ENCODE peak calls at places on chromosomes 16 and 17, in seven cellular contexts. S, G, I, V, U, W and F are unnamed samples.
A peak's percentile ranks its signal among the peaks of the same experiment; 100 is the strongest.

GRCh38 chr16:85211247-85211910 is 99.1 kb upstream of the CIBAR2 start:
- DNase-seq in S (no peak), G (no peak), I (no peak), V (no peak), U (no peak), W (no peak), F (no peak)

GRCh38 chr17:46158323-46159296 is 34.6 kb downstream of the KANSL1 start:
- DNase-seq in S (no peak), G (no peak), I (no peak), V (peak; percentile 22), U (no peak), W (no peak), F (no peak)

GRCh38 chr17:28112199-28112995 is 69.9 kb downstream of the NLK start:
- DNase-seq in S (no peak), G (no peak), I (no peak), V (no peak), U (no peak), W (peak; percentile 26), F (no peak)

GRCh38 chr16:79007614-79008013 is 592.9 kb downstream of the MAF start:
- DNase-seq in S (no peak), G (no peak), I (no peak), V (no peak), U (no peak), W (no peak), F (no peak)

GRCh38 chr17:4074831-4075495 is 67.9 kb downstream of the ZZEF1 start:
- DNase-seq in S (peak; percentile 62), G (no peak), I (no peak), V (peak; percentile 53), U (no peak), W (peak; percentile 15), F (no peak)

GRCh38 chr16:57341441-57342303 is 16.9 kb upstream of the CCL22 start:
- DNase-seq in S (no peak), G (no peak), I (no peak), V (no peak), U (no peak), W (peak; percentile 6), F (no peak)

GRCh38 chr17:36994438-36994837 is 45.7 kb downstream of the AATF start:
- DNase-seq in S (no peak), G (no peak), I (no peak), V (no peak), U (no peak), W (no peak), F (no peak)

GRCh38 chr17:49610883-49611584 is 35.4 kb downstream of the NXPH3 start:
- DNase-seq in S (no peak), G (no peak), I (no peak), V (no peak), U (no peak), W (no peak), F (no peak)

GRCh38 chr17:18224428-18225120 is 861 bp upstream of the LLGL1 start:
- DNase-seq in S (no peak), G (no peak), I (peak; percentile 63), V (peak; percentile 16), U (no peak), W (no peak), F (no peak)

GRCh38 chr17:75109047-75109406 is 742 bp upstream of the ARMC7 start:
- DNase-seq in S (no peak), G (no peak), I (no peak), V (no peak), U (no peak), W (no peak), F (no peak)

GRCh38 chr17:35807371-35808144 is 1.7 kb upstream of the TAF15 start:
- DNase-seq in S (no peak), G (no peak), I (no peak), V (no peak), U (no peak), W (peak; percentile 44), F (no peak)

GRCh38 chr16:66510711-66511614 is 39.0 kb downstream of the TK2 start:
- DNase-seq in S (no peak), G (no peak), I (no peak), V (no peak), U (no peak), W (no peak), F (no peak)

GRCh38 chr17:37576281-37576680 is 32.9 kb downstream of the SYNRG start:
- DNase-seq in S (no peak), G (no peak), I (no peak), V (no peak), U (no peak), W (no peak), F (no peak)

GRCh38 chr17:682150-682549 is 32.5 kb downstream of the VPS53 start:
- DNase-seq in S (no peak), G (no peak), I (no peak), V (no peak), U (no peak), W (no peak), F (no peak)

GRCh38 chr17:48413613-48414405 is 16.2 kb downstream of the SKAP1 start:
- DNase-seq in S (no peak), G (no peak), I (no peak), V (no peak), U (no peak), W (no peak), F (no peak)

GRCh38 chr16:67248401-67249177 is at the start of gene SLC9A5:
- DNase-seq in S (peak; percentile 41), G (no peak), I (no peak), V (peak; percentile 46), U (no peak), W (no peak), F (no peak)

GRCh38 chr16:25126820-25127232 is 15.3 kb downstream of the LCMT1 start:
- DNase-seq in S (peak; percentile 39), G (no peak), I (no peak), V (peak; percentile 41), U (no peak), W (peak; percentile 75), F (no peak)

GRCh38 chr16:11139624-11140375 is 116.2 kb downstream of the SOCS1 start:
- DNase-seq in S (no peak), G (no peak), I (no peak), V (no peak), U (peak; percentile 8), W (no peak), F (peak; percentile 37)

GRCh38 chr16:85522842-85523601 is 90.1 kb upstream of the GSE1 start:
- DNase-seq in S (no peak), G (peak; percentile 71), I (no peak), V (no peak), U (no peak), W (peak; percentile 9), F (no peak)

GRCh38 chr17:42387663-42388380 is 420 bp downstream of the STAT3 start:
- DNase-seq in S (peak; percentile 40), G (peak; percentile 47), I (no peak), V (peak; percentile 35), U (no peak), W (no peak), F (no peak)

GRCh38 chr16:85204242-85205010 is 92.2 kb upstream of the CIBAR2 start:
- DNase-seq in S (no peak), G (no peak), I (no peak), V (no peak), U (no peak), W (no peak), F (no peak)

GRCh38 chr17:27657620-27658019 is 26.6 kb downstream of the LGALS9 start:
- DNase-seq in S (peak; percentile 48), G (no peak), I (no peak), V (no peak), U (no peak), W (no peak), F (no peak)

GRCh38 chr17:46742539-46743270 is 75.8 kb downstream of the WNT3 start:
- DNase-seq in S (peak; percentile 88), G (no peak), I (no peak), V (peak; percentile 19), U (no peak), W (peak; percentile 13), F (no peak)

GRCh38 chr17:40347319-40348135 is 17.0 kb downstream of the GJD3 start:
- DNase-seq in S (peak; percentile 49), G (no peak), I (no peak), V (no peak), U (no peak), W (peak; percentile 66), F (no peak)